ENCODE peak calls at places on chromosomes 3 and 15, in seven cellular contexts. T is AG04450; Y is pancreas; X is fibroblast of lung; F is CD8-positive, alpha-beta T cell; W is colonic mucosa; Z is ovary. E is an unnamed sample.

GRCh38 chr15:64825431-64826294 is at the start of gene PIF1:
- DNase-seq in Y (peak; percentile 74), Z (peak; percentile 93), X (peak; percentile 99), T (peak; percentile 94), W (peak; percentile 95), F (peak; percentile 75), E (peak; percentile 86)

GRCh38 chr15:56869573-56869972 is 48.9 kb upstream of the TCF12 start:
- DNase-seq in T (no peak), W (peak; percentile 70), Y (peak; percentile 28), X (peak; percentile 34), F (no peak), Z (peak; percentile 49), E (peak; percentile 51)

GRCh38 chr15:47756872-47757271 is 39.6 kb downstream of the SEMA6D start:
- DNase-seq in W (peak; percentile 30), T (peak; percentile 44), F (no peak), X (peak; percentile 83), Y (no peak), Z (peak; percentile 48), E (no peak)

GRCh38 chr15:32824777-32825176 is 107.0 kb downstream of the GREM1 start:
- DNase-seq in Y (no peak), T (peak; percentile 74), Z (no peak), F (no peak), X (peak; percentile 61), W (no peak), E (no peak)

GRCh38 chr3:97958796-97959195 is 13.4 kb downstream of the RIOX2 start:
- DNase-seq in X (no peak), Z (no peak), W (no peak), F (no peak), Y (no peak), T (no peak), E (no peak)

GRCh38 chr3:132974086-132974485 is 64.1 kb upstream of the TMEM108 start:
- DNase-seq in X (no peak), Y (no peak), Z (no peak), F (no peak), W (no peak), T (no peak), E (no peak)

GRCh38 chr15:71385026-71385425 is 269.8 kb downstream of the THSD4 start:
- DNase-seq in X (peak; percentile 60), Y (no peak), F (no peak), T (no peak), W (no peak), Z (no peak), E (no peak)

GRCh38 chr3:115336836-115337235 is 189.7 kb upstream of the ZBTB20 start:
- DNase-seq in T (no peak), W (no peak), Z (no peak), X (no peak), Y (no peak), F (no peak), E (no peak)

GRCh38 chr15:20386198-20386597 is 155.4 kb downstream of the GOLGA6L6 start:
- DNase-seq in F (no peak), X (no peak), W (no peak), T (no peak), Y (no peak), Z (no peak), E (no peak)
- H3K9me3 ChIP-seq in F (no peaks in the 10 kb centered on the region), X (no peaks in the 10 kb centered on the region), W (no peaks in the 10 kb centered on the region), T (peaks cover 13% of the 10 kb centered on the region), Y (no peaks in the 10 kb centered on the region), Z (no peaks in the 10 kb centered on the region), E (peaks cover 10% of the 10 kb centered on the region)

DNA sequence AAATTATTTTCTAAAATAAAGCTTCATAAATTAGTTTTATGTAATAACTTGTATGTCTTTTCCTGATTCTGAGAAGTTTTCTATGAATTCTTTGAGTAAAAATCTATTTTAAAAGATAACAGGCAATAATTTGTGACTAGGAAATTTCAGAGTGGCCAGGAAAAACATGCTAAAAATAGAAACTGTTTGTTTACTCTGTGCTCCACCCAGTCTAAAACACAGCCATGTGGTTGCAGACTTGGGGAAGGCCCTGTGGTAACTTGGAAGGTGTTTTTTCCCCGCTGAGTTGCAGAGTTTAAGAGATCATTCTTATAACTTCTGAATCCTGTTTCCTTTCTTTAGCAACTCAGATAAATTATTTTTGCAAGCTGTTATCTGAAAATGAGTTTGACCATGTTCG is 21.9 kb downstream of the PLCL2 start:
- DNase-seq in Z (no peak), X (peak; percentile 67), T (no peak), W (peak; percentile 56), Y (no peak), F (no peak), E (no peak)
- H3K4me3 ChIP-seq in Z (no peak overlapping the region), X (no peak overlapping the region), T (no peak overlapping the region), W (no peak overlapping the region), Y (no peak overlapping the region), F (no peak overlapping the region), E (no peak overlapping the region)

GRCh38 chr3:62614527-62614926 is 241.2 kb upstream of the FEZF2 start:
- DNase-seq in X (no peak), W (no peak), Z (no peak), Y (no peak), T (no peak), F (no peak), E (no peak)
- TF ChIP-seq CTCF in X (no peak), W (no peak), Z (no peak), Y (no peak), T (no peak), F (no peak), E (no peak)

GRCh38 chr15:25051399-25052154 is 96.8 kb downstream of the SNRPN start:
- DNase-seq in F (no peak), Z (no peak), W (no peak), X (no peak), Y (no peak), T (no peak), E (no peak)

GRCh38 chr15:25053000-25053815 is 98.4 kb downstream of the SNRPN start:
- DNase-seq in F (no peak), Z (no peak), W (peak; percentile 7), X (no peak), T (no peak), Y (no peak), E (peak; percentile 11)

GRCh38 chr15:25054329-25054728 is 99.5 kb downstream of the SNRPN start:
- DNase-seq in F (no peak), Z (no peak), X (no peak), Y (no peak), T (no peak), W (no peak), E (no peak)

GRCh38 chr15:25054943-25055342 is 100.2 kb downstream of the SNRPN start:
- DNase-seq in Y (no peak), X (no peak), F (no peak), W (no peak), T (no peak), Z (no peak), E (no peak)

GRCh38 chr15:25052191-25052999 is 97.6 kb downstream of the SNRPN start:
- DNase-seq in Y (no peak), W (no peak), X (no peak), T (no peak), F (no peak), Z (no peak), E (no peak)
- H3K9me3 ChIP-seq in Y (peaks cover 3% of the 10 kb centered on the region), W (peaks cover 8% of the 10 kb centered on the region), X (peaks cover 17% of the 10 kb centered on the region), T (peaks cover 91% of the 10 kb centered on the region), F (peaks cover 91% of the 10 kb centered on the region), Z (peaks cover 92% of the 10 kb centered on the region), E (peaks cover 96% of the 10 kb centered on the region)